ENCODE peak calls at places on chromosomes 11 and 22, in seven cellular contexts. W is iPS DF 19.7; G is GDM1; J is NCI-H1105 treated with DMSO at 0.1 percent for 48 hours; D is mucosa of descending colon; I is stimulated activated CD4-positive, alpha-beta T cell treated with anti-CD3 and anti-CD28 coated beads, TNF-alpha, amount 100 ng/mL, for 4 hours; X is GM20000. O is an unnamed sample.

GRCh38 chr11:134266841-134267251 is 9.3 kb upstream of the GLB1L3 start:
- DNase-seq in G (no peak), W (no peak), D (no peak), J (no peak), X (no peak), I (no peak), O (no peak)

GRCh38 chr22:49372111-49372529 is 455.6 kb downstream of the BRD1 start:
- DNase-seq in G (no peak), D (peak; percentile 2), W (no peak), X (no peak), I (no peak), J (no peak), O (no peak)

GRCh38 chr11:47915407-47916137 is 64.8 kb upstream of the PTPRJ start:
- DNase-seq in G (no peak), W (no peak), X (no peak), I (no peak), D (no peak), J (no peak), O (peak; percentile 21)

GRCh38 chr22:35549338-35549737 is 8.7 kb downstream of the RASD2 start:
- DNase-seq in X (no peak), J (no peak), W (no peak), D (no peak), G (no peak), I (no peak), O (no peak)

GRCh38 chr11:128331317-128331716 is 256.0 kb downstream of the ETS1 start:
- DNase-seq in X (no peak), J (no peak), G (no peak), W (no peak), I (no peak), D (no peak), O (no peak)

GRCh38 chr11:75532200-75532972 is 6.6 kb upstream of the GDPD5 start:
- DNase-seq in X (peak; percentile 75), J (peak; percentile 68), I (peak; percentile 72), G (peak; percentile 38), W (peak; percentile 48), D (peak; percentile 79), O (peak; percentile 87)

GRCh38 chr11:17917556-17917955 is 95.3 kb downstream of the SERGEF start:
- DNase-seq in X (no peak), G (no peak), W (no peak), D (no peak), I (no peak), J (no peak), O (no peak)

GRCh38 chr11:131041331-131042040 is 125.2 kb upstream of the SNX19 start:
- DNase-seq in J (no peak), D (no peak), I (no peak), X (no peak), W (no peak), G (no peak), O (no peak)

GRCh38 chr11:41836426-41836825 is 377.0 kb upstream of the LRRC4C start:
- DNase-seq in W (no peak), D (no peak), J (no peak), I (no peak), G (no peak), X (no peak), O (no peak)

GRCh38 chr11:13928566-13929251 is 33.8 kb upstream of the SPON1 start:
- DNase-seq in J (no peak), W (no peak), I (no peak), D (no peak), G (no peak), X (no peak), O (no peak)

GRCh38 chr11:75151346-75152047 is 590 bp downstream of the SLCO2B1 start:
- DNase-seq in I (no peak), D (peak; percentile 91), W (no peak), G (no peak), X (no peak), J (no peak), O (no peak)

GRCh38 chr22:17891427-17892167 is 117.3 kb upstream of the BID start:
- DNase-seq in D (peak; percentile 92), X (peak; percentile 28), W (no peak), J (peak; percentile 12), I (no peak), G (no peak), O (no peak)

GRCh38 chr11:103803062-103803461 is 233.4 kb upstream of the DDI1 start:
- DNase-seq in W (no peak), X (no peak), J (no peak), G (no peak), I (no peak), D (no peak), O (no peak)

GRCh38 chr11:45379162-45379863 is 93.2 kb upstream of the SYT13 start:
- DNase-seq in W (no peak), I (no peak), G (no peak), X (no peak), J (no peak), D (no peak), O (no peak)

GRCh38 chr11:67576742-67577475 is 6.7 kb upstream of the GSTP1 start:
- DNase-seq in G (peak; percentile 29), D (no peak), I (no peak), J (no peak), X (no peak), W (no peak), O (no peak)

GRCh38 chr11:86156397-86156977 is 87.6 kb upstream of the PICALM start:
- DNase-seq in X (no peak), D (no peak), G (peak; percentile 63), W (no peak), I (no peak), J (no peak), O (no peak)

GRCh38 chr11:22869325-22869724 is 9.1 kb upstream of the CCDC179 start:
- DNase-seq in G (no peak), I (no peak), X (peak; percentile 5), D (no peak), J (no peak), W (no peak), O (no peak)

GRCh38 chr11:57315491-57315890 is 9.3 kb downstream of the TNKS1BP1 start:
- DNase-seq in W (no peak), X (no peak), G (peak; percentile 15), I (no peak), J (no peak), D (no peak), O (no peak)